ENCODE peak calls at places on chromosomes 4 and X, in four cellular contexts. N, G, R and Z are unnamed samples. For H3K4me1, the result is how much of the 10 kb centered on the place peaks cover.

GRCh38 chrX:32195611-32196010 is 1015.7 kb downstream of the DMD start:
- DNase-seq in N (no peak), G (no peak), R (no peak), Z (no peak)

GRCh38 chr4:6200011-6200921 is at the start of gene JAKMIP1:
- DNase-seq in N (no peak), G (no peak), R (peak), Z (peak)

GRCh38 chr4:84436812-84437211 is 62.3 kb downstream of the NKX6-1 start:
- DNase-seq in N (no peak), G (no peak), R (no peak), Z (no peak)

GRCh38 chrX:39689374-39690104 is 408.2 kb downstream of the BCOR start:
- DNase-seq in N (no peak), G (no peak), R (no peak), Z (peak)

GRCh38 chr4:24274401-24275035 is 309.8 kb downstream of the DHX15 start:
- DNase-seq in N (no peak), G (no peak), R (no peak), Z (peak)

GRCh38 chrX:67543818-67544217 is at the start of gene AR:
- DNase-seq in N (peak), G (no peak), R (no peak), Z (peak)

GRCh38 chr4:71882113-71882512 is 98.2 kb upstream of the GC start:
- DNase-seq in N (no peak), G (no peak), R (no peak), Z (no peak)

GRCh38 chr4:76830612-76831474 is 67.1 kb downstream of the SOWAHB start:
- DNase-seq in N (peak), G (no peak), R (no peak), Z (peak)

GRCh38 chrX:86149089-86149488 is 838 bp downstream of the DACH2 start:
- DNase-seq in N (no peak), G (no peak), R (no peak), Z (no peak)

GRCh38 chr4:93897559-93897958 is 69.0 kb downstream of the ATOH1 start:
- DNase-seq in N (no peak), G (no peak), R (no peak), Z (no peak)

GRCh38 chrX:134607523-134607922 is 50.7 kb downstream of the PLAC1 start:
- DNase-seq in N (no peak), G (no peak), R (no peak), Z (no peak)

GRCh38 chrX:128754130-128754529 is 701.9 kb upstream of the ACTRT1 start:
- DNase-seq in N (no peak), G (no peak), R (no peak), Z (no peak)

GRCh38 chr4:113972781-113973180 is 6.7 kb downstream of the ARSJ start:
- DNase-seq in N (no peak), G (no peak), R (no peak), Z (no peak)

GRCh38 chrX:47171996-47172395 is 21.6 kb upstream of the UBA1 start:
- DNase-seq in N (peak), G (no peak), R (no peak), Z (no peak)

DNA sequence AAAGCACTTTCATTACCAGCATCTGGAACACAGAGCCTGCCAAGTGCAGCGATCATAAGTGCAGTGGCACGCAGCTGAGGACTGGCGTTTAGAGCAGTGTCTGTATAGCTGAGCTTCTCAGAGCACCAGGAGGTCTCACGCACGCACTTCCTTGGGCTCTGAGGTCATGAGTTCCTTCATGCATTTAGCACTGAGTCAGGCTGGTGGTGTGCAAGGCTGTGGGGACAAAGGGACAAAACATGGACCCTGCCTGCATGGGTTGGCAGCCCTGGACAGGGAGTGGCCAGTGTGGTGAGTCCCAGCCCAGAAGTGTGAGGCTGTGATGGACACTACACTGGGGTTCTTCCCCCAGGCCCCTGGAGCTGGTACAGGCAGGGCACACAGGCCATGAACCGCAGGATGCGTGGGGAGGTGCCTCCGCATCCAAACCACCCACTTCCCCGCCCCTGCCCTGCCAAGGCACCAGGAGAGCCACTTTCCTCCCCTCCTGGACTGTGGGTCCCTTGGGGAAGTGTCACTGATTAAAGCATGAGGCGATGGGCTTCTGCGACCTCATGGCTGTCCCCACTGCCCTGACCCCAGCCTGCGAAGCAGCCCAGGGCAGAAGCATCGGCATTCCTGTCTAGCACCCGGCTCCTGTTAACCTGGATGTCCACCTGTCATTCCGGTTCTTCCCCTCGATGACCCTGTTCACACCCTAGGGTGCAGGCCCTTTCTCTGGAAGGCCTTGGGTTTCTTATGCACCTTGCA is 37.2 kb upstream of the GPR78 start:
- DNase-seq in N (no peak), G (no peak), R (no peak), Z (no peak)
- H3K4me1 ChIP-seq in N (under half), G (under half), R (under half), Z (under half)

GRCh38 chrX:13123247-13123856 is 78.9 kb upstream of the FAM9C start:
- DNase-seq in N (no peak), G (no peak), R (no peak), Z (no peak)
- H3K4me1 ChIP-seq in N (under half), G (under half), R (under half), Z (under half)

DNA sequence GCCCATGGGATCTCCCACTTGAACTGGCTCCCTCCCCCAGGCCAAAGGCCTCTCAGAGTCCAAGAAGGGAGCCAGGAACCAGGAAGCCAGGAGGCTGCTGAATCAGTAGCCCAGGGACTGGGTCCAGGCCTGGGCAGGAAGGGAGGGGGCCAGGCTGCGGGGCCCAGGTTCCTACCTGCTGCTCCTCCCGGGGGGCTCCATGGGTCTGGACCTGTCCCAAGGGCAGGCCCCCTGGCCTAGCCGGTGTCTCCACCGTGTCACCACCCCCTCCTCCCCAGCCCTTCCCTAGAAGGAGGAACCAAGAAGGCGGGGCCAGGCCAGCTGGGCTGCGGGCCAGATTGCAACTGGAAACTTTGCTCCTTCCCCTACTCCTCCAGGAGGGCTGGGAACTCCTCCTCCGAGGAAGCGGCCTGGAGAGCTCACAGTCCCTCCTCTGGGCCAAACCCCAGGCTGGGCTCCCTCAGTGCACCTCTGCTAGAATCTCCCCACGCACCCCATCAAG is at the start of gene IQSEC2:
- DNase-seq in N (peak), G (no peak), R (no peak), Z (peak)
- H3K4me1 ChIP-seq in N (under half), G (under half), R (under half), Z (under half)

DNA sequence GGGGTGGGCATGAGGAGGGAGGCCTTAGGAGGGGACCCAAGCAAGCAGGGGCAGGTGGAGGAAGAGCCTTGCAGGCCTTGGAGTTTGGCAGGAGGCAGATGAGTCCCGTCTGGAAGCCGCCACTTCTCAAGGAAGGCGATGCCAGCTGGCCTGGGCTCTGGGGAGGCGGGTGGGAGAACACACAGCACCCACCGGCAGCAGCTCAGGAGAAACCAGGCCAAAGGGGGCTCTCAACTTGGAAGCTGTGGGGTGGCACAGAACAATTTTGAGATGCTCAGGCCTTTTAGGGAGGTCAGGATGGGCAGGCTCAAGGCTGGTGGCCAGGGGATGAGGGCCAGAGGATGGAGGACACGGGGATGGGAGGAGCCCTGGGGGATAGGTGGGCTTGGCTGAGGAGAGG is 11.6 kb upstream of the DUSP9 start:
- DNase-seq in N (peak), G (no peak), R (no peak), Z (peak)
- H3K4me1 ChIP-seq in N (under half), G (under half), R (under half), Z (under half)

GRCh38 chr4:81650871-81651270 is 179.2 kb upstream of the RASGEF1B start:
- DNase-seq in N (no peak), G (no peak), R (no peak), Z (peak)

GRCh38 chr4:81648576-81649272 is 177.0 kb upstream of the RASGEF1B start:
- DNase-seq in N (no peak), G (no peak), R (no peak), Z (no peak)

GRCh38 chr4:81651500-81651899 is 179.8 kb upstream of the RASGEF1B start:
- DNase-seq in N (no peak), G (no peak), R (no peak), Z (no peak)

GRCh38 chr4:81647388-81647787 is 175.7 kb upstream of the RASGEF1B start:
- DNase-seq in N (no peak), G (no peak), R (no peak), Z (peak)

GRCh38 chr4:81652069-81652478 is 180.4 kb upstream of the RASGEF1B start:
- DNase-seq in N (no peak), G (no peak), R (no peak), Z (no peak)
- H3K4me1 ChIP-seq in N (under half), G (under half), R (under half), Z (under half)

GRCh38 chr4:2478220-2478619 is 9.3 kb downstream of the RNF4 start:
- DNase-seq in N (no peak), G (no peak), R (no peak), Z (no peak)
- H3K4me1 ChIP-seq in N (under half), G (under half), R (under half), Z (under half)